ENCODE peak calls at places on chromosome 2, in five cellular contexts. L is CD4-positive, alpha-beta T cell; W is WERI-Rb-1; Z is amniotic epithelial cell; J is NCI-H345. Q is an unnamed sample.

GRCh38 chr2:53473236-53473635 is 294.4 kb upstream of the CHAC2 start:
- DNase-seq in L (no peak), Z (peak; percentile 7), W (peak; percentile 65), J (peak; percentile 5), Q (no peak)

GRCh38 chr2:239832995-239833727 is 192.0 kb downstream of the NDUFA10 start:
- DNase-seq in L (no peak), J (no peak), W (no peak), Z (no peak), Q (no peak)

GRCh38 chr2:189222440-189222839 is 42.9 kb upstream of the COL5A2 start:
- DNase-seq in J (no peak), L (no peak), Z (peak; percentile 16), W (no peak), Q (no peak)

GRCh38 chr2:45259144-45259543 is 249.9 kb upstream of the SIX2 start:
- DNase-seq in W (no peak), Z (no peak), L (no peak), J (peak; percentile 92), Q (no peak)

GRCh38 chr2:176638167-176639015 is 369.1 kb downstream of the MTX2 start:
- DNase-seq in W (peak; percentile 44), J (peak; percentile 79), Z (peak; percentile 40), L (peak; percentile 34), Q (no peak)

GRCh38 chr2:215660687-215661086 is 224.8 kb upstream of the FN1 start:
- DNase-seq in J (no peak), W (no peak), L (no peak), Z (peak; percentile 62), Q (no peak)

GRCh38 chr2:220043155-220043992 is 415.9 kb downstream of the SLC4A3 start:
- DNase-seq in L (no peak), W (no peak), Z (peak; percentile 50), J (no peak), Q (no peak)

GRCh38 chr2:193695367-193695766 is 1500.6 kb upstream of the TMEFF2 start:
- DNase-seq in W (peak; percentile 39), J (peak; percentile 53), Z (peak; percentile 33), L (no peak), Q (no peak)

GRCh38 chr2:25279091-25279651 is 62.6 kb downstream of the DNMT3A start:
- DNase-seq in Z (no peak), J (no peak), W (no peak), L (no peak), Q (no peak)

GRCh38 chr2:163649080-163649479 is 86.7 kb downstream of the FIGN start:
- DNase-seq in L (no peak), Z (peak; percentile 32), W (no peak), J (no peak), Q (no peak)

GRCh38 chr2:241764272-241765241 is 12.1 kb upstream of the GAL3ST2 start:
- DNase-seq in Z (peak; percentile 53), J (no peak), L (no peak), W (no peak), Q (no peak)

GRCh38 chr2:187483537-187483936 is 35.5 kb upstream of the CALCRL start:
- DNase-seq in W (no peak), J (no peak), Z (no peak), L (no peak), Q (no peak)

GRCh38 chr2:29014811-29015414 is 33.8 kb downstream of the TOGARAM2 start:
- DNase-seq in J (no peak), Z (peak; percentile 69), L (peak; percentile 71), W (no peak), Q (no peak)

GRCh38 chr2:232085826-232086425 is 124.4 kb downstream of the DIS3L2 start:
- DNase-seq in W (no peak), Z (peak; percentile 62), J (no peak), L (no peak), Q (no peak)

GRCh38 chr2:187174582-187174981 is 273.5 kb downstream of the CALCRL start:
- DNase-seq in L (no peak), W (no peak), J (no peak), Z (no peak), Q (no peak)

GRCh38 chr2:38509322-38509946 is 93.3 kb downstream of the HNRNPLL start:
- DNase-seq in W (peak; percentile 46), Z (peak; percentile 87), J (no peak), L (no peak), Q (no peak)

GRCh38 chr2:191245046-191245868 is at the start of gene MYO1B:
- DNase-seq in J (peak; percentile 81), L (peak; percentile 17), W (peak; percentile 87), Z (peak; percentile 79), Q (no peak)

GRCh38 chr2:113977660-113978523 is 88.0 kb downstream of the ACTR3 start:
- DNase-seq in L (no peak), Z (peak; percentile 87), J (peak; percentile 33), W (peak; percentile 37), Q (no peak)

GRCh38 chr2:46332686-46333281 is 35.6 kb downstream of the EPAS1 start:
- DNase-seq in W (no peak), J (no peak), Z (peak; percentile 68), L (no peak), Q (no peak)

GRCh38 chr2:200177971-200178911 is 128.3 kb upstream of the SPATS2L start:
- DNase-seq in L (no peak), W (no peak), Z (no peak), J (no peak), Q (no peak)

GRCh38 chr2:19031642-19032041 is 326.8 kb downstream of the OSR1 start:
- DNase-seq in J (no peak), W (no peak), L (no peak), Z (no peak), Q (no peak)

GRCh38 chr2:143145056-143145455 is 15.8 kb downstream of the ARHGAP15 start:
- DNase-seq in Z (no peak), W (no peak), L (no peak), J (no peak), Q (no peak)

GRCh38 chr2:200363279-200363678 is 56.8 kb downstream of the SPATS2L start:
- DNase-seq in Z (no peak), W (no peak), J (no peak), L (no peak), Q (no peak)

GRCh38 chr2:129302815-129303214 is 676.7 kb upstream of the RAB6C start:
- DNase-seq in W (no peak), J (no peak), L (no peak), Z (no peak), Q (no peak)

GRCh38 chr2:54918647-54919280 is 131.5 kb downstream of the RTN4 start:
- DNase-seq in Z (no peak), L (no peak), W (no peak), J (no peak), Q (no peak)

GRCh38 chr2:98913916-98914712 is 21.9 kb downstream of the CRACDL start:
- DNase-seq in Z (no peak), W (no peak), L (no peak), J (peak; percentile 90), Q (no peak)

GRCh38 chr2:98727758-98728718 is 2.9 kb downstream of the MGAT4A start:
- DNase-seq in Z (no peak), J (no peak), W (no peak), L (no peak), Q (no peak)

GRCh38 chr2:30541680-30542079 is 94.6 kb downstream of the LCLAT1 start:
- DNase-seq in L (no peak), J (no peak), Z (peak; percentile 16), W (no peak), Q (no peak)

GRCh38 chr2:27016801-27017325 is 15.9 kb upstream of the TMEM214 start:
- DNase-seq in L (peak; percentile 29), Z (peak; percentile 62), J (peak; percentile 64), W (peak; percentile 74), Q (peak; percentile 80)

GRCh38 chr2:127814677-127815076 is 3.7 kb upstream of the WDR33 start:
- DNase-seq in W (no peak), Z (no peak), J (no peak), L (no peak), Q (no peak)

Q was measured in iPS DF 19.7.